ENCODE peak calls at places on chromosomes 12 and 14, in nine cellular contexts. F is heart right ventricle, R is esophagus squamous epithelium, G is A549, M is cardiac muscle cell, W is tibial artery, J is astrocyte, A is mucosa of descending colon, K is stomach. Y is an unnamed sample.

GRCh38 chr12:116222358-116222757 is 55.1 kb downstream of the MED13L start:
- DNase-seq in F (peak; percentile 89), R (no peak), G (no peak), M (peak; percentile 95), W (peak; percentile 78), J (peak; percentile 94), A (peak; percentile 63), K (peak; percentile 82), Y (peak; percentile 34)

GRCh38 chr12:48865141-48865440 is 579 bp downstream of the RND1 start:
- DNase-seq in F (no peak), R (no peak), G (no peak), M (no peak), W (no peak), J (no peak), A (no peak), K (no peak), Y (no peak)

GRCh38 chr14:68756071-68756481 is 36.8 kb downstream of the ZFP36L1 start:
- DNase-seq in F (no peak), R (no peak), G (no peak), M (no peak), W (no peak), J (no peak), A (no peak), K (no peak), Y (no peak)

GRCh38 chr14:28707814-28708213 is 58.8 kb upstream of the FOXG1 start:
- DNase-seq in F (no peak), R (no peak), G (no peak), M (peak; percentile 40), W (no peak), J (peak; percentile 93), A (no peak), K (no peak), Y (no peak)

GRCh38 chr12:80317899-80318298 is 126.1 kb upstream of the PTPRQ start:
- DNase-seq in F (no peak), R (no peak), G (no peak), M (no peak), W (no peak), J (no peak), A (no peak), K (no peak), Y (no peak)

GRCh38 chr12:45725631-45726593 is 3.6 kb upstream of the ARID2 start:
- DNase-seq in F (peak; percentile 36), R (no peak), G (peak; percentile 46), M (peak; percentile 43), W (no peak), J (peak; percentile 25), A (peak; percentile 58), K (no peak), Y (peak; percentile 35)

GRCh38 chr12:123488539-123489230 is 30.7 kb downstream of the SNRNP35 start:
- DNase-seq in F (no peak), R (no peak), G (no peak), M (no peak), W (no peak), J (no peak), A (no peak), K (no peak), Y (no peak)

GRCh38 chr12:131057722-131058515 is 104.2 kb downstream of the ADGRD1 start:
- DNase-seq in F (no peak), R (no peak), G (no peak), M (no peak), W (peak; percentile 17), J (no peak), A (no peak), K (peak; percentile 15), Y (no peak)

GRCh38 chr14:94143239-94143638 is 13.8 kb upstream of the IFI27L2 start:
- DNase-seq in F (no peak), R (no peak), G (no peak), M (no peak), W (no peak), J (no peak), A (no peak), K (no peak), Y (no peak)

GRCh38 chr14:99408971-99409289 is 71.7 kb downstream of the SETD3 start:
- DNase-seq in F (no peak), R (no peak), G (no peak), M (no peak), W (no peak), J (no peak), A (no peak), K (no peak), Y (no peak)

GRCh38 chr12:121611306-121611705 is 15.0 kb upstream of the ORAI1 start:
- DNase-seq in F (no peak), R (no peak), G (no peak), M (no peak), W (no peak), J (no peak), A (no peak), K (no peak), Y (no peak)

GRCh38 chr12:25151476-25151875 is 43.5 kb downstream of the DNAI7 start:
- DNase-seq in F (peak; percentile 51), R (no peak), G (peak; percentile 35), M (peak; percentile 95), W (peak; percentile 49), J (peak; percentile 98), A (peak; percentile 31), K (peak; percentile 32), Y (no peak)

GRCh38 chr12:3487027-3487426 is 4.0 kb upstream of the PRMT8 start:
- DNase-seq in F (no peak), R (no peak), G (no peak), M (no peak), W (no peak), J (no peak), A (no peak), K (no peak), Y (no peak)
- H3K4me3 ChIP-seq in F (no peak overlapping the region), R (no peak overlapping the region), G (no peak overlapping the region), M (no peak overlapping the region), W (no peak overlapping the region), J (no peak overlapping the region), A (no peak overlapping the region), K (no peak overlapping the region), Y (no peak overlapping the region)

GRCh38 chr12:109459247-109459646 is 17.9 kb downstream of the KCTD10 start:
- DNase-seq in F (no peak), R (no peak), G (no peak), M (peak; percentile 29), W (no peak), J (peak; percentile 36), A (no peak), K (no peak), Y (no peak)
- H3K4me1 ChIP-seq in F (peaks cover 73% of the 10 kb centered on the region), R (peaks cover 40% of the 10 kb centered on the region), G (peaks cover 38% of the 10 kb centered on the region), M (peaks cover 62% of the 10 kb centered on the region), W (peaks cover 71% of the 10 kb centered on the region), J (peaks cover 73% of the 10 kb centered on the region), A (peaks cover 48% of the 10 kb centered on the region), K (peaks cover 48% of the 10 kb centered on the region), Y (no peaks in the 10 kb centered on the region)

GRCh38 chr14:70086685-70087379 is 101.9 kb downstream of the SLC8A3 start:
- DNase-seq in F (no peak), R (no peak), G (no peak), M (peak; percentile 72), W (no peak), J (peak; percentile 12), A (peak; percentile 70), K (peak; percentile 34), Y (no peak)
- TF ChIP-seq CTCF in F (peak; percentile 53), R (peak; percentile 28), G (peak; percentile 62), M (peak; percentile 67), W (peak; percentile 22), J (peak; percentile 54), A (peak; percentile 7), K (peak; percentile 34), Y (no peak)

GRCh38 chr14:95359974-95360826 is 40.5 kb upstream of the CLMN start:
- DNase-seq in F (no peak), R (no peak), G (no peak), M (peak; percentile 44), W (no peak), J (no peak), A (no peak), K (peak; percentile 38), Y (no peak)

GRCh38 chr14:95360828-95361227 is 41.1 kb upstream of the CLMN start:
- DNase-seq in F (no peak), R (no peak), G (no peak), M (no peak), W (no peak), J (no peak), A (no peak), K (no peak), Y (no peak)

GRCh38 chr14:95363468-95363954 is 43.8 kb upstream of the CLMN start:
- DNase-seq in F (peak; percentile 36), R (no peak), G (no peak), M (peak; percentile 25), W (no peak), J (no peak), A (no peak), K (no peak), Y (no peak)

GRCh38 chr14:95362180-95362494 is 42.4 kb upstream of the CLMN start:
- DNase-seq in F (no peak), R (no peak), G (no peak), M (no peak), W (no peak), J (no peak), A (no peak), K (no peak), Y (no peak)

GRCh38 chr14:95361373-95362179 is 41.9 kb upstream of the CLMN start:
- DNase-seq in F (peak; percentile 34), R (no peak), G (peak; percentile 25), M (peak; percentile 46), W (no peak), J (no peak), A (peak; percentile 68), K (peak; percentile 66), Y (peak; percentile 81)
- H3K4me3 ChIP-seq in F (no peak overlapping the region), R (peak overlapping the region; percentile 34), G (no peak overlapping the region), M (no peak overlapping the region), W (no peak overlapping the region), J (no peak overlapping the region), A (no peak overlapping the region), K (no peak overlapping the region), Y (no peak overlapping the region)

GRCh38 chr12:793037-793436 is 40.7 kb downstream of the WNK1 start:
- DNase-seq in F (no peak), R (no peak), G (no peak), M (no peak), W (no peak), J (no peak), A (no peak), K (no peak), Y (no peak)
- H3K4me1 ChIP-seq in F (peaks cover 85% of the 10 kb centered on the region), R (peaks cover 5% of the 10 kb centered on the region), G (peaks cover 58% of the 10 kb centered on the region), M (peaks cover 13% of the 10 kb centered on the region), W (peaks cover 34% of the 10 kb centered on the region), J (peaks cover 3% of the 10 kb centered on the region), A (peaks cover 10% of the 10 kb centered on the region), K (peaks cover 32% of the 10 kb centered on the region), Y (no peaks in the 10 kb centered on the region)

DNA sequence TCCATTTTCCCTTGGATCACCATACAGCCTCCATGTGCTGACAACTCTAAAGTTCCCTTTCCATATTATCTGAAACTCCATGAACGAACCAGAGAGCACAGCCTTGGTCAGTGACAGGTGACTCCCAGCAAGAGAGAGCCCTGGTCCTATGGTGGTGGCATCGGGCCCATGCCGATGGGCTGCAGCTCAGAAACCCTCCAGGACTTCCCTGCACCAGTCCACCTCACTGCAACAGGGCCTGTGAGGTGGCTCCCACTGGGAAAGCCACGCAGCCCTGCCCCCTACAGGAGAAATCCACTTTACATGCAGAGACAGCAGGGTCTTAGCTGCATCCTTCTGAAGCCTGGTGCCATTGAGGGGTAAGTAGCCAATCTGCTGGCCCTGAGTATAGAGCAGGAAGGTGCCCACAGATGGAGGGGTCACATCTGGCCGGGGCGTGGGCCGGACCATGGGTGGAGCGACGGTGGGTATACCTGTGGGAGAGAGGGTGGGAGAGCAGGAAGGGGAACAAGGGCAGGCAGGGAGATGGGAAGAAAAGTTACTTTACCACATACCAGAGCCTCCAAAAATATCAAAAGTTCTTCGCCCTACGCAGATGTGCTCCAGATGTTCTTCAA is 24.7 kb downstream of the RTRAF start:
- DNase-seq in F (no peak), R (no peak), G (peak; percentile 8), M (no peak), W (no peak), J (no peak), A (no peak), K (no peak), Y (no peak)
- TF ChIP-seq CTCF in F (peak; percentile 42), R (no peak), G (no peak), M (peak; percentile 22), W (no peak), J (peak; percentile 14), A (no peak), K (no peak), Y (no peak)